ENCODE peak calls at places on chromosomes 6 and 20, in four cellular contexts. One of them, this sample, is unnamed.
A peak's percentile ranks its signal among the peaks of the same experiment; 100 is the strongest.

GRCh38 chr20:64108731-64109389 is 1.5 kb upstream of the NPBWR2 start:
- DNase-seq in fibroblast of lung: no peak
- DNase-seq in IMR-90: no peak
- DNase-seq in hepatocyte: no peak
- DNase-seq in this sample: peak; percentile 77

GRCh38 chr6:63785006-63785405 is 149.4 kb downstream of the PHF3 start:
- DNase-seq in hepatocyte: no peak
- DNase-seq in fibroblast of lung: no peak
- DNase-seq in IMR-90: no peak
- DNase-seq in this sample: no peak

GRCh38 chr6:1390071-1390804 is 862 bp downstream of the FOXF2 start:
- DNase-seq in hepatocyte: no peak
- DNase-seq in IMR-90: peak; percentile 70
- DNase-seq in fibroblast of lung: peak; percentile 56
- DNase-seq in this sample: peak; percentile 96

GRCh38 chr6:80725156-80725930 is 618.9 kb downstream of the BCKDHB start:
- DNase-seq in IMR-90: peak; percentile 8
- DNase-seq in fibroblast of lung: peak; percentile 9
- DNase-seq in hepatocyte: peak; percentile 18
- DNase-seq in this sample: peak; percentile 51

GRCh38 chr20:45368221-45368980 is 5.4 kb downstream of the SYS1 start:
- DNase-seq in hepatocyte: no peak
- DNase-seq in fibroblast of lung: no peak
- DNase-seq in IMR-90: no peak
- DNase-seq in this sample: peak; percentile 61

GRCh38 chr20:48893374-48893773 is 28.1 kb upstream of the ARFGEF2 start:
- DNase-seq in fibroblast of lung: no peak
- DNase-seq in IMR-90: no peak
- DNase-seq in hepatocyte: no peak
- DNase-seq in this sample: no peak

GRCh38 chr6:19297880-19298279 is 539.3 kb upstream of the ID4 start:
- DNase-seq in IMR-90: no peak
- DNase-seq in fibroblast of lung: no peak
- DNase-seq in hepatocyte: no peak
- DNase-seq in this sample: no peak

GRCh38 chr6:2935566-2936291 is 32.6 kb upstream of the SERPINB9 start:
- DNase-seq in hepatocyte: no peak
- DNase-seq in fibroblast of lung: no peak
- DNase-seq in IMR-90: no peak
- DNase-seq in this sample: no peak

GRCh38 chr6:16711551-16712249 is 49.6 kb downstream of the ATXN1 start:
- DNase-seq in hepatocyte: peak; percentile 33
- DNase-seq in fibroblast of lung: no peak
- DNase-seq in IMR-90: no peak
- DNase-seq in this sample: no peak

GRCh38 chr20:1600736-1601135 is 19.1 kb downstream of the SIRPB1 start:
- DNase-seq in hepatocyte: no peak
- DNase-seq in IMR-90: no peak
- DNase-seq in fibroblast of lung: no peak
- DNase-seq in this sample: no peak

GRCh38 chr6:6724319-6725119 is 136.0 kb downstream of the LY86 start:
- DNase-seq in IMR-90: peak; percentile 76
- DNase-seq in fibroblast of lung: peak; percentile 89
- DNase-seq in hepatocyte: peak; percentile 84
- DNase-seq in this sample: peak; percentile 96

GRCh38 chr6:42746452-42747400 is 823 bp upstream of the TBCC start:
- DNase-seq in hepatocyte: peak; percentile 89
- DNase-seq in IMR-90: peak; percentile 89
- DNase-seq in fibroblast of lung: peak; percentile 96
- DNase-seq in this sample: peak; percentile 91

GRCh38 chr20:45792513-45793118 is 862 bp downstream of the DNTTIP1 start:
- DNase-seq in hepatocyte: no peak
- DNase-seq in IMR-90: no peak
- DNase-seq in fibroblast of lung: no peak
- DNase-seq in this sample: peak; percentile 19

GRCh38 chr20:34532320-34532719 is 16.1 kb downstream of the DYNLRB1 start:
- DNase-seq in IMR-90: no peak
- DNase-seq in fibroblast of lung: no peak
- DNase-seq in hepatocyte: no peak
- DNase-seq in this sample: no peak

GRCh38 chr6:39021041-39021440 is 27.5 kb upstream of the GLP1R start:
- DNase-seq in hepatocyte: no peak
- DNase-seq in fibroblast of lung: no peak
- DNase-seq in IMR-90: no peak
- DNase-seq in this sample: no peak

GRCh38 chr20:23608251-23608846 is 2.6 kb upstream of the CST9 start:
- DNase-seq in fibroblast of lung: no peak
- DNase-seq in IMR-90: no peak
- DNase-seq in hepatocyte: no peak
- DNase-seq in this sample: no peak

GRCh38 chr20:5434116-5434515 is 117.4 kb upstream of the PROKR2 start:
- DNase-seq in IMR-90: no peak
- DNase-seq in hepatocyte: no peak
- DNase-seq in fibroblast of lung: no peak
- DNase-seq in this sample: no peak

GRCh38 chr20:32610897-32611218 is 25.7 kb upstream of the NOL4L start:
- DNase-seq in hepatocyte: no peak
- DNase-seq in fibroblast of lung: no peak
- DNase-seq in IMR-90: no peak
- DNase-seq in this sample: no peak

GRCh38 chr6:75094614-75095321 is 111.1 kb downstream of the COL12A1 start:
- DNase-seq in fibroblast of lung: peak; percentile 98
- DNase-seq in hepatocyte: peak; percentile 50
- DNase-seq in IMR-90: peak; percentile 94
- DNase-seq in this sample: peak; percentile 92

GRCh38 chr6:54003316-54003715 is 107.9 kb upstream of the MLIP start:
- DNase-seq in hepatocyte: no peak
- DNase-seq in fibroblast of lung: no peak
- DNase-seq in IMR-90: no peak
- DNase-seq in this sample: no peak

GRCh38 chr6:97437087-97437486 is 154.1 kb upstream of the MMS22L start:
- DNase-seq in hepatocyte: peak; percentile 24
- DNase-seq in IMR-90: peak; percentile 18
- DNase-seq in fibroblast of lung: peak; percentile 21
- DNase-seq in this sample: no peak

GRCh38 chr20:7893019-7893730 is 47.1 kb downstream of the HAO1 start:
- DNase-seq in IMR-90: no peak
- DNase-seq in hepatocyte: no peak
- DNase-seq in fibroblast of lung: no peak
- DNase-seq in this sample: no peak

GRCh38 chr6:166490671-166491500 is 95.6 kb downstream of the RAMACL start:
- DNase-seq in hepatocyte: no peak
- DNase-seq in fibroblast of lung: peak; percentile 83
- DNase-seq in IMR-90: peak; percentile 86
- DNase-seq in this sample: peak; percentile 53

DNA sequence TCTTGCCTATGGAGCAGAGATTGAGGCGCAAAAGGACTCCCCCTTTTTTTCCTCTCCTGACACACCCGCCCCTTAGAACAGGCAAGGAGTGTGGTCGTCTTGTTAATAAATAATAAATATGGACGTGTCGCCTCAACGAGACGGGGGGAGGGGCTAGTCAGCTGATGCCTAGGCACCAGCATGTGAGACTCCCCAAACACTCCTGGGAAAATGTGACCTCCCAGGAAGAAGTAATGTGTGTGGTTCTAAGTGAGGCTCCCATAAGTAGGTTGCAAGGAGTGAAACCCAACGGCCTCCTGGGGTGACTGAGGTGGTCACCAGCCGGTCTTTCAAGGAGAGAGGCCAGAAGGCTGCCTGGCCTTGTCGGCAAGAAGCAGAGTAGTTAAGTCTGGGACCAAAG is 1.1 kb upstream of the FAXC start:
- DNase-seq in IMR-90: no peak
- DNase-seq in hepatocyte: peak; percentile 32
- DNase-seq in fibroblast of lung: no peak
- DNase-seq in this sample: peak; percentile 65
- H3K4me2 ChIP-seq in IMR-90: no peak overlapping the region
- H3K4me2 ChIP-seq in hepatocyte: peak overlapping the region; percentile 83
- H3K4me2 ChIP-seq in fibroblast of lung: no peak overlapping the region
- H3K4me2 ChIP-seq in this sample: peak overlapping the region; percentile 54

GRCh38 chr20:11144114-11144513 is 470.3 kb upstream of the JAG1 start:
- DNase-seq in IMR-90: peak; percentile 93
- DNase-seq in fibroblast of lung: peak; percentile 90
- DNase-seq in hepatocyte: no peak
- DNase-seq in this sample: peak; percentile 26

GRCh38 chr20:11136691-11137090 is 462.9 kb upstream of the JAG1 start:
- DNase-seq in IMR-90: no peak
- DNase-seq in hepatocyte: no peak
- DNase-seq in fibroblast of lung: no peak
- DNase-seq in this sample: no peak

GRCh38 chr20:11143481-11143880 is 469.7 kb upstream of the JAG1 start:
- DNase-seq in IMR-90: peak; percentile 12
- DNase-seq in fibroblast of lung: no peak
- DNase-seq in hepatocyte: no peak
- DNase-seq in this sample: no peak

GRCh38 chr20:11140359-11140758 is 466.6 kb upstream of the JAG1 start:
- DNase-seq in fibroblast of lung: peak; percentile 72
- DNase-seq in hepatocyte: no peak
- DNase-seq in IMR-90: peak; percentile 84
- DNase-seq in this sample: peak; percentile 92
- TF ChIP-seq CTCF in fibroblast of lung: no peak
- TF ChIP-seq CTCF in hepatocyte: no peak
- TF ChIP-seq CTCF in IMR-90: peak; percentile 12
- TF ChIP-seq CTCF in this sample: peak; percentile 12

GRCh38 chr20:62815066-62815991 is 1.5 kb upstream of the COL9A3 start:
- DNase-seq in fibroblast of lung: no peak
- DNase-seq in IMR-90: peak; percentile 41
- DNase-seq in hepatocyte: peak; percentile 80
- DNase-seq in this sample: peak; percentile 98
- H3K4me3 ChIP-seq in fibroblast of lung: no peak overlapping the region
- H3K4me3 ChIP-seq in IMR-90: no peak overlapping the region
- H3K4me3 ChIP-seq in hepatocyte: no peak overlapping the region
- H3K4me3 ChIP-seq in this sample: no peak overlapping the region

GRCh38 chr20:36548006-36548315 is 6.6 kb downstream of the MYL9 start:
- DNase-seq in fibroblast of lung: no peak
- DNase-seq in hepatocyte: no peak
- DNase-seq in IMR-90: no peak
- DNase-seq in this sample: no peak

GRCh38 chr20:36548704-36549627 is 7.6 kb downstream of the MYL9 start:
- DNase-seq in fibroblast of lung: no peak
- DNase-seq in hepatocyte: no peak
- DNase-seq in IMR-90: no peak
- DNase-seq in this sample: peak; percentile 15

GRCh38 chr20:36549942-36550796 is 8.8 kb downstream of the MYL9 start:
- DNase-seq in hepatocyte: no peak
- DNase-seq in fibroblast of lung: no peak
- DNase-seq in IMR-90: no peak
- DNase-seq in this sample: peak; percentile 68

GRCh38 chr20:36549628-36549941 is 8.3 kb downstream of the MYL9 start:
- DNase-seq in fibroblast of lung: no peak
- DNase-seq in hepatocyte: no peak
- DNase-seq in IMR-90: no peak
- DNase-seq in this sample: peak; percentile 37

DNA sequence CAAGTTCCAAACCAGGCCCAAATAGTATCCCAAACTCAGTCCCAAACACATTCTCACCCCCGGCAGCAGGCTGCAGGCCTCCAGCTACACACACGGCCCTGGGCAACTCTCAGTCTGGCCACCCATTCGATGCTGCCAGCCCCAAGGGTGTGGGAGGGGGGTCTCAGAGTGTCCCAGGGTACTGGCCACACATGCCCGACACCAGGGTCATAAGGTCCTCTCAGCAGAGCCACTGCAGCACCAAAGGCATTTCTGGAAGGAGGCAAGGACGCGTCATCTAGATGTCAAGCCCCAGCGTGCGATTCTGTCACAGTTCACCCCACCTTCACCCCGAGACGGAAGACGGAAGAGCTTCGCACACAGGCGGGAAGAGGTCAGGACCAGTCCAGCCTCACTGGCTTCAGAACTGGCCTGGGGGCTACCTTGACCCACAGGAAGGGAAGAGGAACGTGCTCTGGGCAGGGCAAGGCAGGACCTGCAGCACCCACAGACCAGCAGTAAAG is 9.5 kb downstream of the MYL9 start:
- DNase-seq in hepatocyte: no peak
- DNase-seq in IMR-90: peak; percentile 17
- DNase-seq in fibroblast of lung: no peak
- DNase-seq in this sample: peak; percentile 90
- H3K4me2 ChIP-seq in hepatocyte: no peak overlapping the region
- H3K4me2 ChIP-seq in IMR-90: no peak overlapping the region
- H3K4me2 ChIP-seq in fibroblast of lung: no peak overlapping the region
- H3K4me2 ChIP-seq in this sample: no peak overlapping the region

DNA sequence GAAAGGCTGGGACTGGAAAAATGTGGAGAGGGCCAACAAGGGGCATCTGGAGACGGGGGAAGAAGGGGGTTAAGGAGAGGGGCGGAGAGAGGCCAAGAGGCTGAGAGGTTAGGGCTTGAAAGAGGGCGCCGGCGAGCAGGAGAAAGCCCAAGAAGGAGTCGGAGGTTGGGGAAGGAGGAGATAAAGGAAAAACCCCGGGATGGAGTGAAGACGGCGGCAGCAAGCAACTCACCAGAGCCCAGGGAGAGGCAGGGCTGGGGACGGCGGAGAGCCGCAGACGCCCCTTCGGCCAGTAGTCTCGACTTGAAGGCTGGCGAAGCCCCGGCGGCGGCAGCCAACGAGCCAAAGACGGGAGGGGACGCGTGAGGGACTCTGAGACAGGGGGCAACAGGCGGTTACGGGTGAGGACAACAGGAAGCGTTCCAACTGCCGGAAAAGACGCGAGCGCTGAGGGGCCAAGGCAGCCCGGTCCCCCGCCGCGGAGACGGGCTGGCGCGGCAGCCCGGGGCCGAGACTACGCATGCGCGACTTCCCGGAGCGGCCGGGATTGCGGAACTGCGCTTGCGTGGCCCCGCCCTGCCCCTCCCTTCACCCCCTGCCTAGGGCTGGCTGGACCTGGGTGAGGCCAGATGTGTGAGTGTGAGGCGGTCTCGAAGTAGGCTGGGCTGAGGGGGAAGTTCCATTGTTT is at the start of gene STK38:
- DNase-seq in fibroblast of lung: peak; percentile 86
- DNase-seq in hepatocyte: peak; percentile 96
- DNase-seq in IMR-90: peak; percentile 82
- DNase-seq in this sample: peak; percentile 97
- TF ChIP-seq CTCF in fibroblast of lung: no peak
- TF ChIP-seq CTCF in hepatocyte: no peak
- TF ChIP-seq CTCF in IMR-90: no peak
- TF ChIP-seq CTCF in this sample: no peak

GRCh38 chr6:51818520-51819022 is 268.8 kb downstream of the PKHD1 start:
- DNase-seq in IMR-90: no peak
- DNase-seq in fibroblast of lung: no peak
- DNase-seq in hepatocyte: no peak
- DNase-seq in this sample: no peak
- H3K4me3 ChIP-seq in IMR-90: no peak overlapping the region
- H3K4me3 ChIP-seq in fibroblast of lung: no peak overlapping the region
- H3K4me3 ChIP-seq in hepatocyte: no peak overlapping the region
- H3K4me3 ChIP-seq in this sample: no peak overlapping the region

This sample was measured in osteoblast.